ENCODE peak calls at places on chromosome 22, in nine cellular contexts. T is PC-9; Z is H9; U is CD4-positive, alpha-beta T cell; W is CD8-positive, alpha-beta T cell; E is ovary; B is breast epithelium; O is Caco-2; X is activated CD8-positive, alpha-beta T cell treated with anti-CD3 and anti-CD28 coated beads for 36 hours. C is an unnamed sample.

GRCh38 chr22:31872209-31872608 is 72.1 kb upstream of the YWHAH start:
- DNase-seq in T (no peak), Z (peak), U (no peak), W (no peak), E (no peak), B (no peak), O (peak), X (peak), C (no peak)

GRCh38 chr22:29636751-29637150 is 33.3 kb downstream of the NF2 start:
- DNase-seq in T (no peak), Z (no peak), U (no peak), W (no peak), E (no peak), B (no peak), O (no peak), X (no peak), C (no peak)

GRCh38 chr22:37639771-37640590 is 512 bp downstream of the SH3BP1 start:
- DNase-seq in T (no peak), Z (peak), U (no peak), W (no peak), E (no peak), B (no peak), O (no peak), X (peak), C (no peak)

GRCh38 chr22:30344447-30345200 is 12.1 kb downstream of the SF3A1 start:
- DNase-seq in T (no peak), Z (no peak), U (no peak), W (no peak), E (no peak), B (no peak), O (no peak), X (peak), C (no peak)

GRCh38 chr22:43094085-43094484 is 4.9 kb upstream of the TTLL1 start:
- DNase-seq in T (peak), Z (peak), U (no peak), W (no peak), E (no peak), B (no peak), O (no peak), X (no peak), C (no peak)

GRCh38 chr22:32518848-32519247 is 44.2 kb downstream of the FBXO7 start:
- DNase-seq in T (no peak), Z (no peak), U (no peak), W (no peak), E (no peak), B (no peak), O (no peak), X (peak), C (no peak)

GRCh38 chr22:37162221-37163095 is 12.7 kb upstream of the IL2RB start:
- DNase-seq in T (no peak), Z (no peak), U (peak), W (peak), E (no peak), B (no peak), O (no peak), X (peak), C (no peak)

GRCh38 chr22:50304528-50305392 is 2.7 kb downstream of the PLXNB2 start:
- DNase-seq in T (peak), Z (no peak), U (no peak), W (no peak), E (no peak), B (peak), O (no peak), X (no peak), C (no peak)

GRCh38 chr22:17942721-17943120 is 81.6 kb downstream of the MICAL3 start:
- DNase-seq in T (no peak), Z (no peak), U (no peak), W (no peak), E (no peak), B (no peak), O (no peak), X (no peak), C (no peak)

GRCh38 chr22:36433318-36434231 is 45.8 kb upstream of the MYH9 start:
- DNase-seq in T (no peak), Z (no peak), U (no peak), W (no peak), E (no peak), B (no peak), O (peak), X (no peak), C (no peak)

GRCh38 chr22:45599836-45600577 is 71.6 kb upstream of the ATXN10 start:
- DNase-seq in T (peak), Z (no peak), U (no peak), W (no peak), E (no peak), B (no peak), O (no peak), X (no peak), C (no peak)

GRCh38 chr22:20117656-20118571 is 888 bp upstream of the TRMT2A start:
- DNase-seq in T (no peak), Z (no peak), U (peak), W (no peak), E (no peak), B (no peak), O (no peak), X (peak), C (no peak)

GRCh38 chr22:50118129-50118528 is 28.3 kb downstream of the MOV10L1 start:
- DNase-seq in T (no peak), Z (no peak), U (no peak), W (no peak), E (no peak), B (no peak), O (no peak), X (no peak), C (no peak)

GRCh38 chr22:27150530-27150909 is 493.1 kb downstream of the MIAT start:
- DNase-seq in T (no peak), Z (no peak), U (no peak), W (no peak), E (no peak), B (no peak), O (no peak), X (no peak), C (no peak)

GRCh38 chr22:20926243-20926642 is 9.0 kb downstream of the CRKL start:
- DNase-seq in T (no peak), Z (no peak), U (no peak), W (no peak), E (no peak), B (no peak), O (no peak), X (no peak), C (no peak)

GRCh38 chr22:39928556-39929401 is 27.9 kb downstream of the GRAP2 start:
- DNase-seq in T (no peak), Z (no peak), U (no peak), W (no peak), E (no peak), B (no peak), O (no peak), X (peak), C (no peak)

GRCh38 chr22:39924286-39924685 is 23.4 kb downstream of the GRAP2 start:
- DNase-seq in T (no peak), Z (no peak), U (no peak), W (no peak), E (no peak), B (no peak), O (no peak), X (peak), C (no peak)

GRCh38 chr22:39925273-39925672 is 24.4 kb downstream of the GRAP2 start:
- DNase-seq in T (no peak), Z (no peak), U (no peak), W (no peak), E (no peak), B (no peak), O (no peak), X (no peak), C (no peak)

GRCh38 chr22:39926175-39927152 is 25.6 kb downstream of the GRAP2 start:
- DNase-seq in T (no peak), Z (no peak), U (no peak), W (no peak), E (no peak), B (no peak), O (no peak), X (peak), C (no peak)

GRCh38 chr22:39927544-39927943 is 26.7 kb downstream of the GRAP2 start:
- DNase-seq in T (no peak), Z (peak), U (no peak), W (no peak), E (no peak), B (no peak), O (peak), X (peak), C (no peak)
- TF ChIP-seq CTCF in T (no peak), Z (peak), U (no peak), W (peak), E (no peak), B (no peak), O (peak), X (peak), C (no peak)

GRCh38 chr22:46764140-46764680 is 1.8 kb downstream of the TBC1D22A start:
- DNase-seq in T (no peak), Z (no peak), U (no peak), W (no peak), E (no peak), B (no peak), O (no peak), X (no peak), C (no peak)

GRCh38 chr22:46761539-46762237 is 762 bp upstream of the TBC1D22A start:
- DNase-seq in T (no peak), Z (no peak), U (no peak), W (no peak), E (no peak), B (no peak), O (no peak), X (peak), C (no peak)

GRCh38 chr22:46763051-46763705 is 728 bp downstream of the TBC1D22A start:
- DNase-seq in T (no peak), Z (no peak), U (no peak), W (no peak), E (no peak), B (no peak), O (no peak), X (peak), C (no peak)

GRCh38 chr22:46761017-46761416 is 1.4 kb upstream of the TBC1D22A start:
- DNase-seq in T (no peak), Z (no peak), U (no peak), W (no peak), E (no peak), B (no peak), O (no peak), X (no peak), C (no peak)

GRCh38 chr22:46762238-46763050 is at the start of gene TBC1D22A:
- DNase-seq in T (peak), Z (peak), U (peak), W (peak), E (peak), B (peak), O (peak), X (peak), C (peak)
- TF ChIP-seq CTCF in T (no peak), Z (no peak), U (no peak), W (no peak), E (peak), B (peak), O (no peak), X (no peak), C (no peak)

DNA sequence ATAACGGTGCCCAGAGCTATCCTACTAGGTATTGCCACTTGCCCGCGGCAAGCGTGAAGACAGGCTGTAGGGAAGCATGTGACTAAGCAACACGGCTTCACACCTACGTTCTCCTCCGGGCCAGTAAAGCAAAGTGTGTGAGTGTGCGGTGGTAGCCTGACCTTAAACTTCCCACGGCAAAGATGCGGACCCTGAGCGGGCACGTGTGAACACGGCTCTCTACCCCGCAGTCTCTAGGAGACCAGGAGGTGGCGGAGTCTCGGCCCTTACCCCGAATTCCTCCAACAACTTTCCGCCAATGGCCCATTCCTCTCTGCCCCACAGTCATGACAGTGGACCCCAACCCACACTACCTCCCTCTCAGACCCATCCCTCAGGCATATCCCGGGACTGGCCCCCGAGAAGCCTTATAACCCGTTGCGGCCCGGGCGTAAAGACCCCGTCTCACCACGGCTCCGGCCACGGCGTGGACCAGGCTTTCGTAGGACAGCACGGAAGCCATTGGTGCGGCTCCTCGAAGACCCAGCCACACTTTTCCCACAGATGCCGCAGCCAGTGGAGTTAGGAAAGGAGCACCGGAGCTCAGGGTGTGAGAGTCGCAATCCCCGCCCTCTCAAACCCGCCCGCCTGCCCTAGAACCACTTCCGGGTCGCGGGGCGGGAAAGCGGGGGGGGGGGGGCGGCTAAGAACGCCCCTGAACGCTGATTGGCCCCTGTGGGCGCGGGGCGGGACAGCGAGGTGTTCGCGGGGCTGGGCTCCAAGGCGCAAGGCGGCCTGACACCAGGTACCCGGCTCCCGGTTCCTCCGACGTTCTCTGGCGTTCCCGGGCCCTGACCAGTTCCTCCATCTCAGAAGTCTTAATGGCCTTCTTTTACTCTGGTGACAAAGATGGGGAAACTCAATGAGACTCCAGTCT is at the start of gene SLC25A17:
- DNase-seq in T (peak), Z (peak), U (peak), W (peak), E (peak), B (peak), O (peak), X (peak), C (peak)
- TF ChIP-seq CTCF in T (peak), Z (peak), U (peak), W (no peak), E (no peak), B (peak), O (peak), X (peak), C (peak)

GRCh38 chr22:22880645-22881044 is 7.0 kb upstream of the IGLL5 start:
- DNase-seq in T (no peak), Z (no peak), U (no peak), W (no peak), E (no peak), B (peak), O (no peak), X (no peak), C (no peak)

GRCh38 chr22:22879675-22880029 is 8.0 kb upstream of the IGLL5 start:
- DNase-seq in T (no peak), Z (no peak), U (no peak), W (no peak), E (no peak), B (peak), O (no peak), X (no peak), C (no peak)

GRCh38 chr22:22882033-22882717 is 5.4 kb upstream of the IGLL5 start:
- DNase-seq in T (no peak), Z (peak), U (no peak), W (no peak), E (no peak), B (peak), O (no peak), X (peak), C (no peak)

GRCh38 chr22:22883090-22883727 is 4.4 kb upstream of the IGLL5 start:
- DNase-seq in T (no peak), Z (no peak), U (no peak), W (no peak), E (no peak), B (peak), O (no peak), X (no peak), C (no peak)

GRCh38 chr22:22881116-22882032 is 6.2 kb upstream of the IGLL5 start:
- DNase-seq in T (no peak), Z (peak), U (no peak), W (no peak), E (no peak), B (peak), O (no peak), X (no peak), C (no peak)
- TF ChIP-seq CTCF in T (no peak), Z (no peak), U (no peak), W (no peak), E (no peak), B (no peak), O (no peak), X (no peak), C (no peak)

DNA sequence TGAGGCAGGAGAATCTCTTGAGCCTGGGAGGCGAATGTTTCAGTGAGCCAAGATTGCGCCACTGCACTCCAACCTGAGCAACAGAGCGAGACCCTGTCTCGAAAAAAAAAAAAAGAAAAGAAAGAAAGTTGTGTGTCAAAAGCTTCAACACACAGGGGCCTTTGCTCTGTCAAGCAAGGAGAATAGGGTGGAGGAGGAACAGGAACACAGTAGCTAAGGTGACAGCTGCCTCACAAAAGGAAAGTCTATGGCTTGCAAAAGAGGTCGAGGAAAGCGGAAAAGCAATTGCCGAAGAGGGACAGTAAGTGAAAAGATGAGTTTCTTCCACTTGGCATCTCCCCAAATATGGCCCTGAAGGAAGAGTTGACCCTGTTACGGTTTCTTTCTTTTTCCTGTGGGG is 26.5 kb upstream of the TMA7B start:
- DNase-seq in T (no peak), Z (no peak), U (no peak), W (no peak), E (no peak), B (no peak), O (no peak), X (no peak), C (no peak)
- TF ChIP-seq CTCF in T (no peak), Z (no peak), U (no peak), W (no peak), E (no peak), B (no peak), O (no peak), X (no peak), C (no peak)

GRCh38 chr22:49056301-49056700 is 771.4 kb downstream of the BRD1 start:
- DNase-seq in T (no peak), Z (no peak), U (no peak), W (no peak), E (no peak), B (no peak), O (no peak), X (no peak), C (no peak)
- TF ChIP-seq CTCF in T (no peak), Z (no peak), U (no peak), W (no peak), E (no peak), B (no peak), O (no peak), X (no peak), C (no peak)

C was measured in AG09319.